ENCODE peak calls at places on chromosome 18, in seven cellular contexts. Z is Calu3, C is body of pancreas, T is cardiac septum, N is C1 segment of cervical spinal cord, R is endodermal cell, M is anterior cingulate cortex. F is an unnamed sample.

GRCh38 chr18:36592282-36592681 is 236.5 kb downstream of the TPGS2 start:
- DNase-seq in Z (no peak), C (no peak), T (no peak), N (no peak), R (peak), M (no peak), F (no peak)

GRCh38 chr18:47226660-47227059 is 24.8 kb downstream of the SKOR2 start:
- DNase-seq in Z (no peak), C (no peak), T (no peak), N (no peak), R (no peak), M (no peak), F (no peak)

GRCh38 chr18:25055076-25055475 is 296.9 kb downstream of the ZNF521 start:
- DNase-seq in Z (no peak), C (no peak), T (no peak), N (no peak), R (no peak), M (no peak), F (no peak)

GRCh38 chr18:10490401-10491289 is 35.2 kb upstream of the NAPG start:
- DNase-seq in Z (peak), C (peak), T (no peak), N (no peak), R (peak), M (no peak), F (peak)

GRCh38 chr18:57691363-57691762 is 69.7 kb upstream of the NARS1 start:
- DNase-seq in Z (no peak), C (no peak), T (no peak), N (no peak), R (no peak), M (no peak), F (no peak)

GRCh38 chr18:74702951-74703350 is 105.3 kb downstream of the ZNF407 start:
- DNase-seq in Z (no peak), C (no peak), T (no peak), N (no peak), R (no peak), M (no peak), F (no peak)

GRCh38 chr18:42156266-42156665 is 201.2 kb downstream of the PIK3C3 start:
- DNase-seq in Z (no peak), C (no peak), T (no peak), N (no peak), R (no peak), M (no peak), F (no peak)

GRCh38 chr18:42931501-42931900 is 184.0 kb downstream of the RIT2 start:
- DNase-seq in Z (no peak), C (no peak), T (no peak), N (no peak), R (no peak), M (no peak), F (no peak)

GRCh38 chr18:48605408-48605845 is 66.6 kb downstream of the CTIF start:
- DNase-seq in Z (peak), C (no peak), T (no peak), N (no peak), R (peak), M (no peak), F (peak)

GRCh38 chr18:63046375-63046774 is 273.2 kb downstream of the BCL2 start:
- DNase-seq in Z (no peak), C (no peak), T (no peak), N (no peak), R (no peak), M (no peak), F (no peak)

GRCh38 chr18:8791171-8791651 is 85.9 kb downstream of the MTCL1 start:
- DNase-seq in Z (no peak), C (no peak), T (no peak), N (no peak), R (no peak), M (no peak), F (peak)

GRCh38 chr18:13710460-13710859 is 15.9 kb downstream of the FAM210A start:
- DNase-seq in Z (peak), C (no peak), T (no peak), N (no peak), R (no peak), M (no peak), F (no peak)

GRCh38 chr18:25896178-25896780 is 194.1 kb downstream of the SS18 start:
- DNase-seq in Z (peak), C (no peak), T (no peak), N (no peak), R (peak), M (no peak), F (no peak)

GRCh38 chr18:70491734-70492348 is 203.0 kb downstream of the SOCS6 start:
- DNase-seq in Z (peak), C (peak), T (no peak), N (peak), R (peak), M (no peak), F (peak)

GRCh38 chr18:75248426-75249191 is 38.0 kb downstream of the TSHZ1 start:
- DNase-seq in Z (no peak), C (no peak), T (no peak), N (no peak), R (no peak), M (no peak), F (no peak)

GRCh38 chr18:49597152-49597551 is 35.3 kb downstream of the LIPG start:
- DNase-seq in Z (no peak), C (no peak), T (no peak), N (no peak), R (peak), M (no peak), F (no peak)

GRCh38 chr18:3328522-3328921 is 66.6 kb downstream of the MYL12B start:
- DNase-seq in Z (no peak), C (no peak), T (no peak), N (no peak), R (no peak), M (no peak), F (no peak)

GRCh38 chr18:58176915-58177717 is 133.1 kb downstream of the NEDD4L start:
- DNase-seq in Z (peak), C (peak), T (no peak), N (no peak), R (no peak), M (no peak), F (no peak)

GRCh38 chr18:27311114-27311513 is 126.0 kb upstream of the CHST9 start:
- DNase-seq in Z (no peak), C (no peak), T (no peak), N (no peak), R (no peak), M (no peak), F (no peak)

GRCh38 chr18:8812631-8813030 is 107.3 kb downstream of the MTCL1 start:
- DNase-seq in Z (no peak), C (no peak), T (no peak), N (no peak), R (no peak), M (no peak), F (no peak)

GRCh38 chr18:52992041-52992440 is 652.0 kb downstream of the DCC start:
- DNase-seq in Z (no peak), C (no peak), T (no peak), N (no peak), R (peak), M (no peak), F (peak)

GRCh38 chr18:78642561-78643398 is 336.8 kb upstream of the SALL3 start:
- DNase-seq in Z (no peak), C (no peak), T (no peak), N (no peak), R (no peak), M (no peak), F (no peak)

GRCh38 chr18:65983750-65984149 is 232.9 kb downstream of the CDH7 start:
- DNase-seq in Z (no peak), C (no peak), T (no peak), N (no peak), R (no peak), M (no peak), F (no peak)

GRCh38 chr18:75220786-75221355 is 10.3 kb downstream of the TSHZ1 start:
- DNase-seq in Z (no peak), C (no peak), T (no peak), N (no peak), R (no peak), M (no peak), F (no peak)

F was measured in islet precursor cell.